ENCODE peak calls at places on chromosomes 13 and 19, in eight cellular contexts. G is HL-60; H is IMR-90; K is upper lobe of left lung; S is cardiac muscle cell; M is A549; P is CD4-positive, alpha-beta T cell; T is body of pancreas. R is an unnamed sample.

GRCh38 chr13:111111376-111111937 is 3.7 kb upstream of the ARHGEF7 start:
- DNase-seq in G (no peak), H (no peak), K (no peak), S (no peak), M (no peak), P (no peak), T (no peak), R (no peak)

GRCh38 chr13:99218969-99219368 is 18.3 kb downstream of the UBAC2 start:
- DNase-seq in G (no peak), H (no peak), K (no peak), S (no peak), M (no peak), P (peak; percentile 60), T (no peak), R (no peak)

GRCh38 chr19:9219489-9219888 is at the start of gene OR7D4:
- DNase-seq in G (no peak), H (no peak), K (no peak), S (no peak), M (no peak), P (no peak), T (no peak), R (no peak)

GRCh38 chr19:7328647-7329046 is 20.1 kb upstream of the ARHGEF18 start:
- DNase-seq in G (no peak), H (no peak), K (no peak), S (no peak), M (no peak), P (no peak), T (no peak), R (peak; percentile 63)

GRCh38 chr19:8526345-8527062 is 12.5 kb upstream of the ZNF414 start:
- DNase-seq in G (no peak), H (peak; percentile 88), K (peak; percentile 93), S (peak; percentile 95), M (peak; percentile 67), P (no peak), T (peak; percentile 93), R (no peak)

GRCh38 chr19:50912727-50913716 is 1.8 kb upstream of the KLK4 start:
- DNase-seq in G (no peak), H (no peak), K (no peak), S (no peak), M (no peak), P (no peak), T (no peak), R (no peak)

GRCh38 chr19:40219721-40220276 is 1.6 kb upstream of the TTC9B start:
- DNase-seq in G (no peak), H (peak; percentile 76), K (no peak), S (peak; percentile 69), M (peak; percentile 95), P (no peak), T (no peak), R (no peak)

GRCh38 chr19:1183543-1184172 is 9.6 kb upstream of the SBNO2 start:
- DNase-seq in G (no peak), H (peak; percentile 25), K (peak; percentile 70), S (no peak), M (peak; percentile 81), P (no peak), T (peak; percentile 54), R (no peak)

GRCh38 chr13:24228852-24229458 is 68.4 kb downstream of the SPATA13 start:
- DNase-seq in G (peak; percentile 45), H (peak; percentile 81), K (no peak), S (peak; percentile 84), M (peak; percentile 34), P (peak; percentile 8), T (peak; percentile 56), R (peak; percentile 66)

GRCh38 chr19:39599116-39599515 is 3.2 kb upstream of the LGALS13 start:
- DNase-seq in G (no peak), H (peak; percentile 27), K (no peak), S (peak; percentile 42), M (no peak), P (no peak), T (no peak), R (peak; percentile 16)

DNA sequence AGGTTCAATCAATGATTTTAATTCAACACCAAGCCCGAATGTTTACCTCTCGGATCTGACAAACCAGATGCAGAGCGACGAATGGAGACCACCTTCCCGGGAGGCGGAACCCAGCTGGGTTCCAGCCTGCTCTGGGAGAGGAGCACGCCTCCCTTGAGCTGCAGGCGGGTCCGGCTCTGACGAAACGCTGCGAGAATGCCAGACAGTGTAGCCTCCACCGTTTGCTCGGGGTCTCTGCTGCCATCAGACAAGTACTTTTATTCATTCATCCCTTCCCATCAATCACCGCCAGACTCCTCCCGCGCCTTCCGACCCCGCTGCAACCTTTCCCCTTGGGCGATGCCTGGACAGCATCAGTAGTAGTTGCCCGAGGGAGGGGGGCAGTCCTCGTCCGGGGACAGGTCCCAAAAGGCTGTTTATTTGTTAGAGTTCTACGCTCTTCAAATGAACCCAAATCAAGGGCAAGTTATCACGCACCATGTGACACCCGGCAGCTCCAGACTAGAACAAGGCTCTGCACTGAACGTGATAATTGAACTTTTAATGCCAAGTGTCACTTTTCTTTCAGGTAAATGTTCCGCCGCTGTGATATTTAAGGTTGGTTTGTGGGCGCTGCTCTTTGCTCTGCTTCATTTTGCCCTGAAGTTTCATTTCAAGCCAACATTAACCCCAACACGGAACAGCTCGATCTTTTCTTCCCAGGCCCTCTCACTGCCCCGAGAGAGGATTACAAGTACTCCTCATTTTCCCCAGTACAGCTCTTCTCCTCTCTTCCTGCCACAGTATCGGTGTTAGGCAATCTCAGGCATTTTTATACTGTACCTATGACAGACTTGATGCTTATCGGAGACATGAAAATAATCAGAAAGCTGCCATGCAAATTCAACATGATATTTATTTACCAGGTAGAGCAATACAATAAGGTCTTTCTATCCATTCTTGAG is 992 bp upstream of the EDNRB start:
- DNase-seq in G (peak; percentile 18), H (peak; percentile 15), K (peak; percentile 65), S (peak; percentile 61), M (peak; percentile 5), P (no peak), T (peak; percentile 23), R (no peak)
- H3K27ac ChIP-seq in G (no peak overlapping the region), H (no peak overlapping the region), K (peak overlapping the region; percentile 81), S (no peak overlapping the region), M (no peak overlapping the region), P (no peak overlapping the region), T (no peak overlapping the region), R (no peak overlapping the region)

GRCh38 chr19:55342044-55342531 is 2.4 kb downstream of the KMT5C start:
- DNase-seq in G (no peak), H (no peak), K (peak; percentile 79), S (no peak), M (no peak), P (no peak), T (no peak), R (no peak)

GRCh38 chr19:55340784-55341147 is 1.1 kb downstream of the KMT5C start:
- DNase-seq in G (no peak), H (no peak), K (peak; percentile 74), S (no peak), M (no peak), P (no peak), T (no peak), R (no peak)

GRCh38 chr19:55340144-55340783 is 588 bp downstream of the KMT5C start:
- DNase-seq in G (no peak), H (no peak), K (no peak), S (no peak), M (no peak), P (no peak), T (no peak), R (no peak)

GRCh38 chr19:55341191-55342043 is 1.7 kb downstream of the KMT5C start:
- DNase-seq in G (no peak), H (peak; percentile 33), K (peak; percentile 90), S (peak; percentile 73), M (peak; percentile 93), P (peak; percentile 47), T (peak; percentile 75), R (peak; percentile 55)

DNA sequence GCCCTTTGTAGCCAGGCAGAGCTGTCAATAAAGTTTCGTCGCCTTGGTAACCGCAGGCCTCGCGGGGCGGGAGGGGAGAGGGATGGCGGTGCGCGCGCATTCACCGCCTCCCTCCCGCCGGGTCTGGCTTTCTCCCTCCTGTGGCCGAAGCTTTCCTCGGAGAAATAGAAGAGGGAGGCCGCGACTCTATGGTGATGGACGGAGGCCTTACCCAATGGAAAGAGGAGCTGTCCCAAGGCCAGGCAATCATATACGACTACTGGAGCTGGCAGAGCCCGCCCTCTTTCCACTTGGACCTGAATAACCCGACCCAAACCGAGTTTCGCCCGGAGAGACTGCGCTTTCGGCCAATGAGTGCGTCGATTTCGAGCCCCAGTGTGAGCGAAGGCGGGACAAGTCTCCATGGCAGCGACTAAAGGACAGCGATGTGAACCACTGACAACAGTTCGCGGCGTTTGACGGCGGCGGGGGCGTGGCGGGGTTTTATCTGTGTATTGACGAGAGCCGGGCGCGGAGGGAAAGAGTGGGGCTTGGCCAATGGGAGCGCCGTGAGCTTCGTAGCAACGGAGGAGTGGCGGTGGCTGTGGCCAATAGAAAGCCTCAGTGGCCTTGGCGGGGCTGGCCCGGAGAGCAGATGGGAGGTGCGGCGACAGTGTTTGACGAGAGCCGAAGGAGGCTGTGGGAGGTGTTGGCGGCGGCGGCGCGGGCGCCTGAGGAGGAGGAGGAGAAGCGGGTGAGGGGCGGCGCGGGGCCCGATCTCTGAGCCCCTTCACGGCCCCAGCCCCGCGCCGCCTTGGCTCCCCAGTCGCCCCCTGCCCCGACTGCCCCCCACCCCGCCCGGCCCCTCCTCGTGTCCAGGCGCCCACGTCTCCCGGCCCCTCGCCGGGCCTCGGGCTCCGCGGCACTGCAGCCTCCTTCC is at the start of gene KMT5C:
- DNase-seq in G (peak; percentile 100), H (peak; percentile 100), K (peak; percentile 100), S (peak; percentile 100), M (peak; percentile 100), P (peak; percentile 100), T (peak; percentile 100), R (peak; percentile 100)
- TF ChIP-seq CTCF in G (no peak), H (peak; percentile 55), K (peak; percentile 17), S (peak; percentile 39), M (no peak), P (peak; percentile 30), T (peak; percentile 70), R (no peak)

GRCh38 chr19:35125270-35125717 is 9.6 kb downstream of the LGI4 start:
- DNase-seq in G (no peak), H (no peak), K (peak; percentile 74), S (no peak), M (no peak), P (no peak), T (no peak), R (no peak)
- H3K27ac ChIP-seq in G (no peak overlapping the region), H (no peak overlapping the region), K (peak overlapping the region; percentile 90), S (no peak overlapping the region), M (peak overlapping the region; percentile 75), P (no peak overlapping the region), T (no peak overlapping the region), R (no peak overlapping the region)

GRCh38 chr19:47280183-47280797 is 5.6 kb downstream of the INAFM1 start:
- DNase-seq in G (peak; percentile 45), H (no peak), K (no peak), S (peak; percentile 25), M (peak; percentile 49), P (peak; percentile 43), T (no peak), R (peak; percentile 49)

GRCh38 chr19:47284324-47284899 is 9.7 kb downstream of the INAFM1 start:
- DNase-seq in G (peak; percentile 54), H (peak; percentile 68), K (no peak), S (peak; percentile 76), M (peak; percentile 50), P (no peak), T (no peak), R (peak; percentile 68)

DNA sequence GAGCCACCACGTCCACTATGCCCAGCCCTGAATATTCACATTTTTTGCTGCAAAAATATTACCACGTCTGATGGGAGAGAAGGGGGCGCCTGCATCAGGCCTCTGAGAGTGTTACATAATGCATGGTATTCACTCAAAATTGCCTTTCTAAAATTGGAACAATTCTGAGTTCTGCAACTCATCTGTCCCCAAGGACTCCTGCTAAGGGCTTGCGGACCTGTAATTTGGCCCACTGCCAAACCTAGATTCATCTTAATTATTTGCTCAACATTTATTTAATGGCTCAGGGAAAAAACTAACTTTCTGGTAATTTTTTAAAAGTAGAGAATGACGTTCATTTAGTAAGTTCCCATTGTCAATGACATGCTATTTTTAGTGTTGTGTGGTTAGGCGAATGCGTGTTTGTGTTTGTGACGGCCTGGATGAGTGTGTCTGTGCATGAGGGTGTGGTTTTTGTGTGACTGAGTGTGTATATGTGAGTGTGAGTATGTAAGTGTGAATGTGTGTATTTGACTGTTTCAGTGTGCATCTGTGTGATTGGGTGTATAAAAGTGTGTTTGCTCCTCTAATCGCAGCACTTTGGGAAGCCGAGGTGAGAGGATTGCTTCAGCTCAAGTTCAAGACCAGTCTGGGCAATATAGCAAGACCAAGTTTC is 8.8 kb downstream of the INAFM1 start:
- DNase-seq in G (no peak), H (no peak), K (no peak), S (no peak), M (no peak), P (no peak), T (no peak), R (peak; percentile 31)
- TF ChIP-seq CTCF in G (no peak), H (no peak), K (no peak), S (no peak), M (no peak), P (no peak), T (no peak), R (no peak)

R was measured in OCI-LY7.